ENCODE peak calls at places on chromosome 15, in nine cellular contexts. One of them, this sample, is unnamed.

GRCh38 chr15:85607141-85607806 is 187.5 kb downstream of the KLHL25 start:
- DNase-seq in Peyer's patch: no peak
- DNase-seq in brain microvascular endothelial cell: no peak
- DNase-seq in PC-9: no peak
- DNase-seq in AG10803: no peak
- DNase-seq in CD8-positive, alpha-beta T cell: no peak
- DNase-seq in right atrium auricular region: no peak
- DNase-seq in astrocyte: peak; percentile 62
- DNase-seq in psoas muscle: no peak
- DNase-seq in this sample: no peak

GRCh38 chr15:68328485-68328884 is 50.9 kb downstream of the FEM1B start:
- DNase-seq in brain microvascular endothelial cell: no peak
- DNase-seq in PC-9: no peak
- DNase-seq in psoas muscle: no peak
- DNase-seq in Peyer's patch: no peak
- DNase-seq in right atrium auricular region: no peak
- DNase-seq in AG10803: no peak
- DNase-seq in CD8-positive, alpha-beta T cell: peak; percentile 61
- DNase-seq in astrocyte: no peak
- DNase-seq in this sample: no peak

GRCh38 chr15:78671626-78672211 is 30.7 kb upstream of the CHRNB4 start:
- DNase-seq in AG10803: no peak
- DNase-seq in PC-9: no peak
- DNase-seq in psoas muscle: no peak
- DNase-seq in Peyer's patch: no peak
- DNase-seq in brain microvascular endothelial cell: no peak
- DNase-seq in right atrium auricular region: no peak
- DNase-seq in CD8-positive, alpha-beta T cell: no peak
- DNase-seq in astrocyte: no peak
- DNase-seq in this sample: no peak

GRCh38 chr15:34347951-34348638 is 5.0 kb downstream of the NUTM1 start:
- DNase-seq in AG10803: no peak
- DNase-seq in right atrium auricular region: no peak
- DNase-seq in psoas muscle: no peak
- DNase-seq in PC-9: no peak
- DNase-seq in brain microvascular endothelial cell: no peak
- DNase-seq in Peyer's patch: no peak
- DNase-seq in CD8-positive, alpha-beta T cell: no peak
- DNase-seq in astrocyte: no peak
- DNase-seq in this sample: no peak

GRCh38 chr15:57525581-57525980 is 66.1 kb upstream of the MYZAP start:
- DNase-seq in brain microvascular endothelial cell: no peak
- DNase-seq in Peyer's patch: no peak
- DNase-seq in PC-9: no peak
- DNase-seq in astrocyte: no peak
- DNase-seq in CD8-positive, alpha-beta T cell: no peak
- DNase-seq in psoas muscle: no peak
- DNase-seq in AG10803: no peak
- DNase-seq in right atrium auricular region: no peak
- DNase-seq in this sample: no peak

GRCh38 chr15:79598639-79599038 is 166.5 kb downstream of the MINAR1 start:
- DNase-seq in Peyer's patch: no peak
- DNase-seq in astrocyte: no peak
- DNase-seq in right atrium auricular region: no peak
- DNase-seq in AG10803: no peak
- DNase-seq in CD8-positive, alpha-beta T cell: no peak
- DNase-seq in psoas muscle: no peak
- DNase-seq in PC-9: no peak
- DNase-seq in brain microvascular endothelial cell: no peak
- DNase-seq in this sample: no peak

GRCh38 chr15:65772909-65773308 is 19.2 kb downstream of the DENND4A start:
- DNase-seq in CD8-positive, alpha-beta T cell: no peak
- DNase-seq in Peyer's patch: no peak
- DNase-seq in AG10803: peak; percentile 52
- DNase-seq in right atrium auricular region: no peak
- DNase-seq in brain microvascular endothelial cell: no peak
- DNase-seq in psoas muscle: no peak
- DNase-seq in astrocyte: no peak
- DNase-seq in PC-9: no peak
- DNase-seq in this sample: no peak

GRCh38 chr15:63372753-63373152 is 8.9 kb downstream of the CA12 start:
- DNase-seq in Peyer's patch: no peak
- DNase-seq in brain microvascular endothelial cell: no peak
- DNase-seq in AG10803: peak; percentile 86
- DNase-seq in right atrium auricular region: no peak
- DNase-seq in astrocyte: peak; percentile 52
- DNase-seq in CD8-positive, alpha-beta T cell: no peak
- DNase-seq in psoas muscle: no peak
- DNase-seq in PC-9: peak; percentile 60
- DNase-seq in this sample: no peak

GRCh38 chr15:57509121-57509520 is 82.6 kb upstream of the MYZAP start:
- DNase-seq in astrocyte: no peak
- DNase-seq in right atrium auricular region: no peak
- DNase-seq in AG10803: peak; percentile 35
- DNase-seq in Peyer's patch: no peak
- DNase-seq in CD8-positive, alpha-beta T cell: no peak
- DNase-seq in brain microvascular endothelial cell: no peak
- DNase-seq in psoas muscle: no peak
- DNase-seq in PC-9: no peak
- DNase-seq in this sample: no peak

GRCh38 chr15:100880897-100881242 is 1.2 kb downstream of the ALDH1A3 start:
- DNase-seq in astrocyte: no peak
- DNase-seq in PC-9: no peak
- DNase-seq in right atrium auricular region: no peak
- DNase-seq in brain microvascular endothelial cell: no peak
- DNase-seq in psoas muscle: no peak
- DNase-seq in AG10803: no peak
- DNase-seq in Peyer's patch: no peak
- DNase-seq in CD8-positive, alpha-beta T cell: no peak
- DNase-seq in this sample: no peak

GRCh38 chr15:85973584-85974347 is 105.9 kb upstream of the AGBL1 start:
- DNase-seq in brain microvascular endothelial cell: no peak
- DNase-seq in astrocyte: peak; percentile 32
- DNase-seq in AG10803: no peak
- DNase-seq in psoas muscle: no peak
- DNase-seq in CD8-positive, alpha-beta T cell: no peak
- DNase-seq in Peyer's patch: no peak
- DNase-seq in right atrium auricular region: no peak
- DNase-seq in PC-9: no peak
- DNase-seq in this sample: no peak

GRCh38 chr15:57138260-57138895 is 219.9 kb downstream of the TCF12 start:
- DNase-seq in psoas muscle: no peak
- DNase-seq in right atrium auricular region: no peak
- DNase-seq in astrocyte: peak; percentile 75
- DNase-seq in CD8-positive, alpha-beta T cell: no peak
- DNase-seq in Peyer's patch: no peak
- DNase-seq in PC-9: peak; percentile 9
- DNase-seq in brain microvascular endothelial cell: peak; percentile 72
- DNase-seq in AG10803: peak; percentile 55
- DNase-seq in this sample: no peak

GRCh38 chr15:29204356-29204755 is 65.3 kb downstream of the NSMCE3 start:
- DNase-seq in CD8-positive, alpha-beta T cell: no peak
- DNase-seq in Peyer's patch: no peak
- DNase-seq in psoas muscle: no peak
- DNase-seq in PC-9: no peak
- DNase-seq in right atrium auricular region: no peak
- DNase-seq in AG10803: no peak
- DNase-seq in astrocyte: no peak
- DNase-seq in brain microvascular endothelial cell: no peak
- DNase-seq in this sample: no peak

GRCh38 chr15:41921167-41921566 is 27.3 kb upstream of the SPTBN5 start:
- DNase-seq in astrocyte: peak; percentile 36
- DNase-seq in AG10803: no peak
- DNase-seq in right atrium auricular region: no peak
- DNase-seq in Peyer's patch: no peak
- DNase-seq in psoas muscle: no peak
- DNase-seq in PC-9: no peak
- DNase-seq in brain microvascular endothelial cell: no peak
- DNase-seq in CD8-positive, alpha-beta T cell: no peak
- DNase-seq in this sample: no peak

GRCh38 chr15:96502196-96502595 is 171.7 kb downstream of the NR2F2 start:
- DNase-seq in psoas muscle: no peak
- DNase-seq in AG10803: no peak
- DNase-seq in right atrium auricular region: no peak
- DNase-seq in PC-9: no peak
- DNase-seq in Peyer's patch: no peak
- DNase-seq in CD8-positive, alpha-beta T cell: no peak
- DNase-seq in brain microvascular endothelial cell: no peak
- DNase-seq in astrocyte: no peak
- DNase-seq in this sample: no peak

GRCh38 chr15:27210176-27210575 is 239.2 kb downstream of the GABRG3 start:
- DNase-seq in psoas muscle: no peak
- DNase-seq in CD8-positive, alpha-beta T cell: no peak
- DNase-seq in brain microvascular endothelial cell: no peak
- DNase-seq in AG10803: peak; percentile 26
- DNase-seq in astrocyte: peak; percentile 27
- DNase-seq in right atrium auricular region: no peak
- DNase-seq in Peyer's patch: no peak
- DNase-seq in PC-9: no peak
- DNase-seq in this sample: no peak

DNA sequence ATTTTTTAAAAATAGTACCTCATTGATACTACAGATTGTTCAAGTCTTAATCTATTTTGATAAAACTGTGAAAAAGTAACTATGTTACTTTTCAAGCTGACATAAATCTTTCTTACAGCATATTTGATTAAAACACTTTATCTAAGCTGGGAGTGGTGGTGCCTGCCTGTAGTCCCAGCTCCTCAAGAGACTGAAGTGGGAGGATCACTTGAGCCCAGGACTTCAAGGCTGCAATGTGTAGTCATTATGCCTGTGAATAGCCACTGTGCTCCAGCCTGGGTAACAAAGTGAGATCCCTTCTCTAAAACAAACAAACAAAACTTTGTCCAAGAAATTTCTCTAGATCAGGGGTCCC is 59.6 kb upstream of the NEDD4 start:
- DNase-seq in PC-9: no peak
- DNase-seq in astrocyte: no peak
- DNase-seq in Peyer's patch: no peak
- DNase-seq in CD8-positive, alpha-beta T cell: no peak
- DNase-seq in right atrium auricular region: no peak
- DNase-seq in psoas muscle: no peak
- DNase-seq in AG10803: no peak
- DNase-seq in brain microvascular endothelial cell: no peak
- DNase-seq in this sample: no peak
- TF ChIP-seq CTCF in PC-9: peak; percentile 7
- TF ChIP-seq CTCF in astrocyte: no peak
- TF ChIP-seq CTCF in Peyer's patch: no peak
- TF ChIP-seq CTCF in CD8-positive, alpha-beta T cell: peak; percentile 57
- TF ChIP-seq CTCF in right atrium auricular region: no peak
- TF ChIP-seq CTCF in psoas muscle: no peak
- TF ChIP-seq CTCF in AG10803: no peak
- TF ChIP-seq CTCF in brain microvascular endothelial cell: no peak
- TF ChIP-seq CTCF in this sample: no peak

DNA sequence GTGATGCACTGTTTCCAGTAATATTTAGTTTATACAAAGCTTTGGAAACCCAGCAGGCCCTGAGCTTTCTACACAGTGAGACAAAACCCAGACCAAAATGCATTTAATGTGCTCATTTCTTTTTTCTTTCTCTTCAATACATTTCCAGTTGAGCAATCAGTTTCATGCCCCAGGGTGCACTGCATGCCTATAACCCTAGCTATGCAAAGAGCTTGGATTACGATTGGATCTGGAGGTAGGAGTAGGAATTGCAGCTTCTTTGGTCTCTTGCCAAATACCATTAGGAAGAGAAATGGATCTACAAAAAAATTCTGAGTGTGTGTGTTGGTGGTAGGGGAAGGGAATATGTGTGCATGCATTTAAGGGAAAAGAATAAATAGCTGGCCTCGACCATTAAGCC is 1001.4 kb downstream of the SQOR start:
- DNase-seq in CD8-positive, alpha-beta T cell: no peak
- DNase-seq in psoas muscle: no peak
- DNase-seq in AG10803: no peak
- DNase-seq in astrocyte: no peak
- DNase-seq in right atrium auricular region: no peak
- DNase-seq in Peyer's patch: no peak
- DNase-seq in brain microvascular endothelial cell: no peak
- DNase-seq in PC-9: no peak
- DNase-seq in this sample: no peak
- TF ChIP-seq CTCF in CD8-positive, alpha-beta T cell: no peak
- TF ChIP-seq CTCF in psoas muscle: no peak
- TF ChIP-seq CTCF in AG10803: no peak
- TF ChIP-seq CTCF in astrocyte: no peak
- TF ChIP-seq CTCF in right atrium auricular region: no peak
- TF ChIP-seq CTCF in Peyer's patch: no peak
- TF ChIP-seq CTCF in brain microvascular endothelial cell: no peak
- TF ChIP-seq CTCF in PC-9: no peak
- TF ChIP-seq CTCF in this sample: no peak

GRCh38 chr15:98875309-98875708 is 132.3 kb downstream of the PGPEP1L start:
- DNase-seq in brain microvascular endothelial cell: no peak
- DNase-seq in right atrium auricular region: no peak
- DNase-seq in PC-9: no peak
- DNase-seq in astrocyte: no peak
- DNase-seq in Peyer's patch: no peak
- DNase-seq in AG10803: peak; percentile 71
- DNase-seq in psoas muscle: no peak
- DNase-seq in CD8-positive, alpha-beta T cell: no peak
- DNase-seq in this sample: no peak

GRCh38 chr15:98872777-98873176 is 134.8 kb downstream of the PGPEP1L start:
- DNase-seq in Peyer's patch: no peak
- DNase-seq in CD8-positive, alpha-beta T cell: no peak
- DNase-seq in AG10803: peak; percentile 32
- DNase-seq in astrocyte: no peak
- DNase-seq in brain microvascular endothelial cell: no peak
- DNase-seq in PC-9: peak; percentile 48
- DNase-seq in psoas muscle: no peak
- DNase-seq in right atrium auricular region: no peak
- DNase-seq in this sample: no peak

GRCh38 chr15:98874773-98875172 is 132.8 kb downstream of the PGPEP1L start:
- DNase-seq in CD8-positive, alpha-beta T cell: no peak
- DNase-seq in psoas muscle: no peak
- DNase-seq in astrocyte: no peak
- DNase-seq in AG10803: no peak
- DNase-seq in PC-9: no peak
- DNase-seq in brain microvascular endothelial cell: no peak
- DNase-seq in right atrium auricular region: no peak
- DNase-seq in Peyer's patch: no peak
- DNase-seq in this sample: no peak

GRCh38 chr15:98874359-98874758 is 133.2 kb downstream of the PGPEP1L start:
- DNase-seq in PC-9: no peak
- DNase-seq in psoas muscle: no peak
- DNase-seq in CD8-positive, alpha-beta T cell: no peak
- DNase-seq in brain microvascular endothelial cell: no peak
- DNase-seq in Peyer's patch: no peak
- DNase-seq in AG10803: no peak
- DNase-seq in astrocyte: no peak
- DNase-seq in right atrium auricular region: no peak
- DNase-seq in this sample: no peak

GRCh38 chr15:98873441-98874218 is 134.0 kb downstream of the PGPEP1L start:
- DNase-seq in brain microvascular endothelial cell: peak; percentile 78
- DNase-seq in CD8-positive, alpha-beta T cell: no peak
- DNase-seq in right atrium auricular region: no peak
- DNase-seq in Peyer's patch: no peak
- DNase-seq in AG10803: peak; percentile 87
- DNase-seq in astrocyte: peak; percentile 93
- DNase-seq in psoas muscle: no peak
- DNase-seq in PC-9: peak; percentile 79
- DNase-seq in this sample: no peak
- TF ChIP-seq CTCF in brain microvascular endothelial cell: no peak
- TF ChIP-seq CTCF in CD8-positive, alpha-beta T cell: no peak
- TF ChIP-seq CTCF in right atrium auricular region: no peak
- TF ChIP-seq CTCF in Peyer's patch: no peak
- TF ChIP-seq CTCF in AG10803: peak; percentile 19
- TF ChIP-seq CTCF in astrocyte: no peak
- TF ChIP-seq CTCF in psoas muscle: no peak
- TF ChIP-seq CTCF in PC-9: no peak
- TF ChIP-seq CTCF in this sample: no peak

GRCh38 chr15:37981781-37982180 is 47.3 kb downstream of the TMCO5A start:
- DNase-seq in psoas muscle: no peak
- DNase-seq in AG10803: peak; percentile 53
- DNase-seq in right atrium auricular region: no peak
- DNase-seq in PC-9: no peak
- DNase-seq in brain microvascular endothelial cell: peak; percentile 48
- DNase-seq in astrocyte: peak; percentile 39
- DNase-seq in CD8-positive, alpha-beta T cell: no peak
- DNase-seq in Peyer's patch: no peak
- DNase-seq in this sample: no peak
- TF ChIP-seq CTCF in psoas muscle: peak; percentile 15
- TF ChIP-seq CTCF in AG10803: peak; percentile 60
- TF ChIP-seq CTCF in right atrium auricular region: peak; percentile 42
- TF ChIP-seq CTCF in PC-9: no peak
- TF ChIP-seq CTCF in brain microvascular endothelial cell: peak; percentile 70
- TF ChIP-seq CTCF in astrocyte: peak; percentile 43
- TF ChIP-seq CTCF in CD8-positive, alpha-beta T cell: no peak
- TF ChIP-seq CTCF in Peyer's patch: no peak
- TF ChIP-seq CTCF in this sample: no peak